ENCODE peak calls at places on chromosomes 11 and 22, in ten cellular contexts. U, F, T, I, Q, D, M, O, N and C are unnamed samples.

GRCh38 chr22:35230417-35230816 is 26.9 kb upstream of the HMGXB4 start:
- DNase-seq in U (no peak), F (no peak), T (no peak), I (no peak), Q (no peak), D (no peak), M (no peak), O (no peak), N (no peak), C (no peak)

GRCh38 chr22:36160499-36160942 is at the start of gene APOL3:
- DNase-seq in U (no peak), F (peak; percentile 49), T (no peak), I (peak; percentile 78), Q (no peak), D (peak; percentile 53), M (peak; percentile 16), O (no peak), N (no peak), C (peak; percentile 19)

GRCh38 chr22:49693416-49693815 is 134.3 kb downstream of the BRD1 start:
- DNase-seq in U (no peak), F (no peak), T (no peak), I (no peak), Q (no peak), D (no peak), M (no peak), O (no peak), N (no peak), C (peak; percentile 71)

GRCh38 chr22:49847751-49848689 is 5.6 kb upstream of the ZBED4 start:
- DNase-seq in U (no peak), F (no peak), T (no peak), I (no peak), Q (no peak), D (no peak), M (no peak), O (no peak), N (no peak), C (no peak)

GRCh38 chr11:46363455-46363920 is 16.2 kb downstream of the DGKZ start:
- DNase-seq in U (no peak), F (no peak), T (no peak), I (no peak), Q (no peak), D (peak; percentile 49), M (peak; percentile 83), O (no peak), N (no peak), C (no peak)

GRCh38 chr11:60948251-60948650 is 3.7 kb downstream of the SLC15A3 start:
- DNase-seq in U (no peak), F (no peak), T (no peak), I (no peak), Q (no peak), D (no peak), M (no peak), O (no peak), N (no peak), C (no peak)

GRCh38 chr22:32745251-32745995 is 56.1 kb upstream of the TIMP3 start:
- DNase-seq in U (no peak), F (no peak), T (no peak), I (no peak), Q (no peak), D (peak; percentile 42), M (peak; percentile 73), O (no peak), N (no peak), C (peak; percentile 83)

GRCh38 chr11:60504219-60504618 is 11.0 kb upstream of the MS4A13 start:
- DNase-seq in U (no peak), F (no peak), T (no peak), I (no peak), Q (no peak), D (no peak), M (no peak), O (no peak), N (no peak), C (peak; percentile 42)